ENCODE peak calls at places on chromosomes 5 and 9, in four cellular contexts. L is K562, I is HepG2, D is GM12878. H is an unnamed sample.

GRCh38 chr9:107491081-107492053 is 1.8 kb upstream of the KLF4 start:
- DNase-seq in D (no peak), I (no peak), L (no peak), H (peak)

GRCh38 chr5:160792281-160792680 is 59.7 kb downstream of the ATP10B start:
- DNase-seq in I (no peak), L (no peak), D (no peak), H (no peak)

GRCh38 chr9:78567693-78568092 is 270.8 kb downstream of the PSAT1 start:
- DNase-seq in D (no peak), I (no peak), L (no peak), H (no peak)

GRCh38 chr5:147410496-147411395 is 99.1 kb downstream of the DPYSL3 start:
- DNase-seq in L (no peak), I (no peak), D (no peak), H (no peak)

GRCh38 chr5:180075703-180076102 is 4.1 kb upstream of the RNF130 start:
- DNase-seq in I (no peak), L (no peak), D (no peak), H (no peak)

GRCh38 chr9:75372499-75373268 is 284.4 kb downstream of the OSTF1 start:
- DNase-seq in I (no peak), L (no peak), D (no peak), H (no peak)

GRCh38 chr5:149348463-149348862 is 3.2 kb downstream of the GRPEL2 start:
- DNase-seq in D (no peak), L (no peak), I (no peak), H (no peak)

GRCh38 chr9:33349743-33350142 is 52.6 kb downstream of the AQP7 start:
- DNase-seq in D (no peak), I (no peak), L (no peak), H (no peak)

GRCh38 chr9:136695955-136696354 is 8.7 kb upstream of the AGPAT2 start:
- DNase-seq in L (no peak), I (no peak), D (no peak), H (no peak)

GRCh38 chr5:57780306-57780958 is 297.8 kb upstream of the ACTBL2 start:
- DNase-seq in L (no peak), I (no peak), D (no peak), H (no peak)

GRCh38 chr5:3187846-3188425 is 407.7 kb upstream of the IRX1 start:
- DNase-seq in I (no peak), L (no peak), D (no peak), H (no peak)

GRCh38 chr5:175107028-175107588 is 336.9 kb downstream of the DRD1 start:
- DNase-seq in D (no peak), I (no peak), L (no peak), H (no peak)

DNA sequence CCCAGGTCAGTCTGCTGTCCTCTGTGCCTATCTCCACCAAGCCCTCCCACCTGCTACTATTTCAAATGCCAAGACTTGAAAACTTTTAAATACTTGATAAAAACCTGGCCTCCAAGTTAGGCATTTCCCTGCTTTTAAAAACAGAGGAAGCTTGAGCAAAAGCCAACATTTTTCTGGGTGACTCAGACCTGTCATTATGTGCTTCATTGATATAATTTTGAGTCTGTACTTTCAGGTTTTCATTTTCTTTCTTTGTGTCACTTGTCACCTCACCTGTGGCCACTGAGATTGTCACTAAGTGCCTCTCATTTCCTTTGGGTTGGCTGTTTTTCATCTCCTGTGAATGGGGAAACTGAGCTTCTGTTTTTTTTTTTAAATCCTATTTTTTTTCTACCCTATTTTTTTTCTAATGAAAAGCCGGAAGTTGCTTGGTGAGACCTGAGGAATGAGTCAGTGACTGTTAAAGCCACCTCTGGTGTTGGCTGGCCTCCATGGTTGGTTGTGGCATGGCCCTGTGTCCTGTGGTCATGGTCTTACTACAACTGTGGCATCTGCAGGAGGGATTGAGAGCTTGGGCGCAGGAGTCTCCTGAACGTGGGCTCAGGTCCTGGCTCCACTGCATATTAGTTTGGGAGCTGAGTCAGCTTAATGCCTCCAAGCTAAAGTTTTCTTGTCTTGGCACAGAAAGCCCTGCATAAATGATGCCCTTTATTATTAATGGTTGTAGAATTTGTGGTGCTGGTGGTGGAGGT is 56.7 kb downstream of the ARHGAP26 start:
- DNase-seq in L (no peak), I (no peak), D (no peak), H (no peak)
- TF ChIP-seq NR2C2 in L (no peak), I (no peak), D (no peak), H (no peak)

GRCh38 chr9:35827486-35827885 is 1.0 kb downstream of the FAM221B start:
- DNase-seq in D (no peak), I (no peak), L (no peak), H (no peak)
- TF ChIP-seq NR2C2 in D (no peak), I (no peak), L (no peak), H (no peak)

GRCh38 chr9:127853312-127854168 is 918 bp downstream of the ENG start:
- DNase-seq in I (no peak), D (no peak), L (no peak), H (no peak)
- TF ChIP-seq NR2C2 in I (no peak), D (no peak), L (no peak), H (no peak)

GRCh38 chr9:92944921-92945320 is 2.4 kb upstream of the FGD3 start:
- DNase-seq in I (no peak), D (no peak), L (no peak), H (no peak)
- TF ChIP-seq NR2C2 in I (no peak), D (no peak), L (no peak), H (no peak)